ENCODE peak calls at places on chromosomes 2 and 18, in eight cellular contexts. C is breast epithelium, U is RWPE1, T is Caco-2, Z is mammary epithelial cell, O is Peyer's patch, V is astrocyte, Y is GM12878. L is an unnamed sample.

GRCh38 chr2:197229509-197230458 is 80.8 kb downstream of the ANKRD44 start:
- DNase-seq in V (peak), O (no peak), Z (peak), U (no peak), Y (no peak), C (no peak), T (no peak), L (no peak)

GRCh38 chr18:43010611-43011010 is 104.9 kb downstream of the RIT2 start:
- DNase-seq in Z (no peak), O (no peak), T (no peak), C (no peak), Y (no peak), V (peak), U (no peak), L (no peak)

GRCh38 chr2:178530625-178531142 is 50.4 kb downstream of the PLEKHA3 start:
- DNase-seq in O (no peak), T (no peak), C (no peak), V (no peak), Y (peak), Z (peak), U (no peak), L (no peak)

GRCh38 chr2:42895796-42896145 is 103.4 kb upstream of the HAAO start:
- DNase-seq in Z (no peak), T (no peak), V (no peak), Y (no peak), O (no peak), C (peak), U (no peak), L (no peak)

GRCh38 chr2:22692751-22693150 is 692.2 kb upstream of the KLHL29 start:
- DNase-seq in U (no peak), Z (no peak), V (no peak), O (no peak), C (no peak), Y (no peak), T (no peak), L (no peak)

GRCh38 chr2:238580486-238580885 is 153.8 kb downstream of the ASB1 start:
- DNase-seq in T (no peak), V (no peak), Z (no peak), O (no peak), Y (no peak), C (no peak), U (no peak), L (no peak)

GRCh38 chr2:174183076-174183475 is 65.3 kb downstream of the OLA1 start:
- DNase-seq in O (no peak), Z (no peak), U (no peak), C (no peak), T (no peak), Y (no peak), V (no peak), L (no peak)

GRCh38 chr2:185208261-185208660 is 530.3 kb upstream of the FSIP2 start:
- DNase-seq in Y (no peak), V (peak), C (no peak), T (peak), Z (peak), U (peak), O (no peak), L (peak)

GRCh38 chr18:50080932-50081560 is 113.9 kb downstream of the MYO5B start:
- DNase-seq in Z (peak), C (no peak), V (peak), Y (no peak), U (peak), T (no peak), O (no peak), L (no peak)

GRCh38 chr2:39443009-39443408 is 5.9 kb upstream of the MAP4K3 start:
- DNase-seq in Y (no peak), V (no peak), T (no peak), C (no peak), O (no peak), Z (no peak), U (no peak), L (no peak)

GRCh38 chr2:157777425-157777824 is 98.7 kb downstream of the ACVR1 start:
- DNase-seq in U (peak), C (no peak), Y (no peak), T (peak), Z (peak), O (no peak), V (no peak), L (peak)

GRCh38 chr2:40470817-40471809 is 19.2 kb upstream of the SLC8A1 start:
- DNase-seq in Z (no peak), T (no peak), V (no peak), C (no peak), O (no peak), U (no peak), Y (no peak), L (no peak)

GRCh38 chr2:118696786-118697465 is 150.5 kb downstream of the EN1 start:
- DNase-seq in V (peak), Y (no peak), C (no peak), U (no peak), Z (no peak), T (no peak), O (no peak), L (no peak)

GRCh38 chr2:23380562-23381065 is 4.4 kb upstream of the KLHL29 start:
- DNase-seq in Z (no peak), C (no peak), O (no peak), Y (peak), V (no peak), T (no peak), U (no peak), L (no peak)

GRCh38 chr2:20914087-20914486 is 91.2 kb upstream of the LDAH start:
- DNase-seq in U (no peak), V (no peak), O (no peak), Z (no peak), T (no peak), Y (no peak), C (no peak), L (no peak)

GRCh38 chr18:79949571-79950439 is 1.6 kb downstream of the SLC66A2 start:
- DNase-seq in O (peak), U (no peak), C (no peak), Y (no peak), Z (no peak), T (no peak), V (no peak), L (no peak)

GRCh38 chr2:67701011-67701410 is 303.9 kb downstream of the ETAA1 start:
- DNase-seq in O (no peak), V (no peak), C (no peak), Y (no peak), Z (no peak), T (no peak), U (no peak), L (no peak)

GRCh38 chr2:27798948-27799645 is 27.6 kb downstream of the MRPL33 start:
- DNase-seq in O (no peak), Z (peak), V (peak), C (peak), Y (no peak), U (peak), T (peak), L (no peak)

GRCh38 chr2:227406177-227407031 is 18.7 kb upstream of the SCYGR1 start:
- DNase-seq in C (peak), T (peak), U (peak), Y (no peak), Z (peak), V (peak), O (no peak), L (peak)

GRCh38 chr2:138180691-138181386 is 216.6 kb downstream of the HNMT start:
- DNase-seq in C (no peak), O (no peak), U (no peak), T (peak), Y (no peak), Z (no peak), V (no peak), L (no peak)
- TF ChIP-seq CTCF in C (no peak), O (no peak), U (no peak), T (peak), Y (no peak), Z (no peak), V (no peak), L (no peak)

DNA sequence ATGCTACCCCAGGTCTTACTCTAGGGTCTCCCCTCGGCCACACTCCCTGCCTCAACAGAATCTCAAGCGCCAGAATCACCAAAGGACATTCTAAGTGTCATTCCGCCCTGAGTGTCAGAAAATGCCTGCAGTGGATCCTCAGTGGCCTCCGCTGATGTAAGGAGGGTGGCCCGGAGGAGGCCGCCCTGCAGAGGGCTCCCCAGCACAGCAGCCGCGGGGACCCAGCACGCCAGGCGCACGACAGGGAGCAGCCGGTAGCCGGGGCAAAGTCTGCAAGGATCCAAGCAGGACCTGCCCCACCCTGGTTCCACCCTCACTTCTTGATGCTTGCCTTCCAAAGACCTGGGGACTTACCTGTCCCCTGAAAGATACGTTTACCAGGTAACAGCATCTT is 54.2 kb upstream of the ID2 start:
- DNase-seq in Z (no peak), U (no peak), O (peak), Y (no peak), C (no peak), T (peak), V (no peak), L (no peak)
- TF ChIP-seq CTCF in Z (no peak), U (no peak), O (no peak), Y (no peak), C (no peak), T (peak), V (no peak), L (peak)

GRCh38 chr2:186455613-186456012 is 30.4 kb upstream of the ZC3H15 start:
- DNase-seq in O (no peak), Z (no peak), V (no peak), Y (no peak), C (no peak), U (no peak), T (no peak), L (no peak)

GRCh38 chr2:186460465-186460864 is 25.6 kb upstream of the ZC3H15 start:
- DNase-seq in T (peak), O (no peak), U (no peak), Y (no peak), V (peak), Z (no peak), C (no peak), L (no peak)

GRCh38 chr2:186457908-186458307 is 28.2 kb upstream of the ZC3H15 start:
- DNase-seq in U (no peak), T (no peak), C (no peak), Z (no peak), V (peak), O (no peak), Y (no peak), L (no peak)

GRCh38 chr2:186456941-186457340 is 29.1 kb upstream of the ZC3H15 start:
- DNase-seq in U (no peak), C (no peak), V (peak), O (no peak), Y (no peak), T (no peak), Z (peak), L (no peak)

DNA sequence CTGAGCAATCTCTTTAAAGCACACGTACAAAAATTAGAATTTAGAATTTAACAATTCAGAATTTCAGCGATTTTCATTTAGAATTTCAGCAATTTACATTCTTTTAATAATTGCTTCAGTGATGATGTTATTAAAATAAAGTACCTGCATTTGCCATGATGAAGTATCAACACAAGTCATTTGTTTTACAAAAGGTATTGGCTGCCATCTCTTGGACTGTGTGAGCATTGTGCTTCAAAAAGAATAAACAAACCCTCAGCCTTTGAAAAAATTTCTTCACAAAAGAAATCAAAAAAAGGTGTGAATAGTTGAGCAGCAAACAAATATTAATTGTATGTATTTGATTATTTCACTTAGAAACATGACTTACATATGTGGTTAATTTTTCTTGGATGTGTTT is 27.1 kb upstream of the ZC3H15 start:
- DNase-seq in Y (no peak), C (no peak), Z (peak), U (no peak), V (peak), T (no peak), O (no peak), L (no peak)
- TF ChIP-seq CTCF in Y (peak), C (peak), Z (peak), U (peak), V (peak), T (peak), O (no peak), L (no peak)

GRCh38 chr2:239928457-239929350 is 96.4 kb downstream of the NDUFA10 start:
- DNase-seq in O (peak), T (no peak), V (no peak), Y (no peak), Z (no peak), C (no peak), U (no peak), L (peak)
- TF ChIP-seq CTCF in O (no peak), T (no peak), V (no peak), Y (no peak), Z (no peak), C (no peak), U (no peak), L (peak)

GRCh38 chr2:1047485-1047884 is 96.8 kb downstream of the SNTG2 start:
- DNase-seq in U (no peak), Z (no peak), C (no peak), T (no peak), V (peak), Y (no peak), O (no peak), L (no peak)
- TF ChIP-seq CTCF in U (no peak), Z (peak), C (no peak), T (peak), V (peak), Y (no peak), O (no peak), L (peak)

DNA sequence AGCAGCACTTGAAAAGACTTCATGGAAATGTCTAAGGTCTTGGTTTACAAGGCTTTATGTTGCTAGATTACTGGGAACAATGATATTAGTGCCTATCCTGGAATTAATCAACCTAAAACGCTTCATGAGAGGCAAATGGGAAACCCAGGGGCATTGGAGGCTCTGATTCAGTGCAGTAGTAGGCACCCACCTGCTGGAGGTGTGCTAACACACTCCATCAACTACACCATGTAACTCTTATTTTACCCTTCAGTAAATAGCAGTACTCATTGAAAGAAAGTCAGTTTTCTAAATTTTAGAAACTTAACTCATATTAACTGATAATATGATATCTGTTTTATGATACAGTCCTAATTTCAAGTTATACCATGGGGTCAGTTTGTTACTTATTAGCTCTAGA is 17.4 kb upstream of the HNRNPA3 start:
- DNase-seq in Z (no peak), U (no peak), Y (no peak), C (no peak), O (no peak), T (no peak), V (no peak), L (no peak)
- TF ChIP-seq CTCF in Z (no peak), U (no peak), Y (peak), C (no peak), O (no peak), T (peak), V (no peak), L (peak)

DNA sequence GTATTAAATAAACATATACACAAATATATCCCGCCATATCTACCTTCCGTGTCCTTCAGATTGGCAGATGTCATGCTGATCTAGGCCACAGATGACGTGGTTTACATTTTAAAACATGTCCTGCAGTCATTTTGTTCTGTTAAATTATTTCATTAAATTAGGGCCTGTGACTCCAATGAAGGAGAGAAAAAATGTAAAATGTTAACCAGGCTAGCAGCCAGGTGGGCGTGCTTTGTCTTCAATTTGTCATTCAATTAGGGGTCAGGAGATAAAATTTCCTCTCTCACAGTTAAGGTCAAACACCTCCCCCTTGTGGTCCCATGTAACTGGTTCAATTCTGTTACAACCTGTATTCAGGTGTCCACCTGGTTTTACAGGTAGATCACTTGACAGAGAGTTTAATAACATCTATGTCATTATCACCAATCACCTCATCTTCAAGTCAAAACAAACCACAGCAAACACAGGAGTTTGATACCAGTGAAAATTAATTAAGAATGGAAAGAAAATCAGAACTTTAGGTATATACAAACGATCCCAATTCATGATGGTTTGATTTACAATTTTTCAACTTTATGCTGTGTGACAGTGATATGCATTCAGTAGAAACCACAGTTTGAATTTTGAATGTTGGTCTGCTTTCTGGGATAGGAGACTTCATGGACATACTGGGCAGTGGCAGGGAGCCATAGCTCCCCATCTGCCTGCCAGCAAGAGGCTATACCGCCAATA is 339.4 kb downstream of the CMPK2 start:
- DNase-seq in Y (peak), Z (no peak), U (peak), V (no peak), O (no peak), T (peak), C (no peak), L (peak)
- TF ChIP-seq CTCF in Y (peak), Z (no peak), U (no peak), V (peak), O (no peak), T (peak), C (no peak), L (peak)

GRCh38 chr2:183035954-183036669 is 2.1 kb downstream of the NCKAP1 start:
- DNase-seq in Y (peak), T (no peak), Z (no peak), O (no peak), U (no peak), C (no peak), V (no peak), L (no peak)

GRCh38 chr2:183037660-183038340 is 457 bp downstream of the NCKAP1 start:
- DNase-seq in Z (peak), V (peak), Y (no peak), O (no peak), C (peak), T (peak), U (peak), L (peak)

GRCh38 chr2:183040604-183041003 is 2.3 kb upstream of the NCKAP1 start:
- DNase-seq in C (no peak), Z (no peak), T (no peak), V (no peak), Y (no peak), O (no peak), U (no peak), L (no peak)

GRCh38 chr2:183037281-183037659 is 987 bp downstream of the NCKAP1 start:
- DNase-seq in Y (no peak), Z (peak), V (peak), U (peak), T (no peak), O (no peak), C (no peak), L (no peak)

GRCh38 chr2:183038341-183039300 is at the start of gene NCKAP1:
- DNase-seq in Y (no peak), V (peak), O (peak), U (peak), Z (peak), T (peak), C (peak), L (peak)
- TF ChIP-seq CTCF in Y (peak), V (peak), O (peak), U (peak), Z (peak), T (peak), C (peak), L (peak)

GRCh38 chr18:26654173-26655009 is 106.0 kb upstream of the KCTD1 start:
- DNase-seq in T (no peak), O (no peak), Z (no peak), V (no peak), U (no peak), C (no peak), Y (no peak), L (no peak)
- TF ChIP-seq CTCF in T (no peak), O (no peak), Z (no peak), V (peak), U (peak), C (no peak), Y (no peak), L (no peak)

L was measured in WERI-Rb-1.